ENCODE peak calls at places on chromosomes 12 and 14, in eight cellular contexts. U is sigmoid colon, S is HCT116, L is upper lobe of left lung, R is transverse colon, V is A549, Z is ovary, T is uterus. W is an unnamed sample.

GRCh38 chr12:124413401-124413800 is 118.5 kb downstream of the RFLNA start:
- DNase-seq in U (no peak), S (no peak), L (peak; percentile 90), R (no peak), V (no peak), Z (no peak), T (no peak), W (no peak)

GRCh38 chr12:62604856-62605255 is 138.2 kb downstream of the MON2 start:
- DNase-seq in U (no peak), S (no peak), L (no peak), R (no peak), V (peak; percentile 57), Z (no peak), T (no peak), W (no peak)

GRCh38 chr12:90618606-90619005 is 336.4 kb downstream of the CCER1 start:
- DNase-seq in U (no peak), S (no peak), L (no peak), R (no peak), V (no peak), Z (no peak), T (no peak), W (no peak)

GRCh38 chr12:88237954-88238353 is 95.8 kb downstream of the TMTC3 start:
- DNase-seq in U (no peak), S (peak; percentile 32), L (no peak), R (no peak), V (peak; percentile 26), Z (no peak), T (no peak), W (no peak)

GRCh38 chr12:116133149-116133548 is 144.3 kb downstream of the MED13L start:
- DNase-seq in U (no peak), S (no peak), L (no peak), R (no peak), V (no peak), Z (no peak), T (no peak), W (no peak)

GRCh38 chr12:23202746-23203145 is 577.8 kb downstream of the ETNK1 start:
- DNase-seq in U (no peak), S (no peak), L (no peak), R (no peak), V (no peak), Z (no peak), T (no peak), W (no peak)

GRCh38 chr14:49849213-49849847 is 3.3 kb downstream of the NEMF start:
- DNase-seq in U (no peak), S (no peak), L (no peak), R (no peak), V (no peak), Z (no peak), T (no peak), W (no peak)

GRCh38 chr12:82383930-82384513 is 25.7 kb downstream of the METTL25 start:
- DNase-seq in U (no peak), S (no peak), L (no peak), R (no peak), V (peak; percentile 54), Z (no peak), T (no peak), W (no peak)

GRCh38 chr14:104139460-104140212 is 1.2 kb downstream of the KIF26A start:
- DNase-seq in U (peak; percentile 61), S (no peak), L (peak; percentile 55), R (no peak), V (no peak), Z (peak; percentile 39), T (no peak), W (no peak)

GRCh38 chr12:64616221-64616620 is 5.9 kb downstream of the RASSF3 start:
- DNase-seq in U (no peak), S (no peak), L (no peak), R (no peak), V (no peak), Z (no peak), T (no peak), W (no peak)

GRCh38 chr12:99069371-99069770 is 424.3 kb downstream of the APAF1 start:
- DNase-seq in U (no peak), S (no peak), L (no peak), R (no peak), V (no peak), Z (no peak), T (no peak), W (no peak)

GRCh38 chr14:105029402-105029801 is 8.5 kb upstream of the CDCA4 start:
- DNase-seq in U (no peak), S (no peak), L (no peak), R (no peak), V (no peak), Z (no peak), T (no peak), W (no peak)

GRCh38 chr12:101877816-101878811 is 734 bp downstream of the DRAM1 start:
- DNase-seq in U (peak; percentile 75), S (no peak), L (no peak), R (peak; percentile 30), V (peak; percentile 45), Z (no peak), T (peak; percentile 47), W (peak; percentile 58)

GRCh38 chr12:49588281-49588680 is 17.2 kb downstream of the FAM186B start:
- DNase-seq in U (no peak), S (no peak), L (no peak), R (no peak), V (no peak), Z (no peak), T (no peak), W (no peak)

GRCh38 chr14:20413785-20414117 is 450 bp upstream of the TEP1 start:
- DNase-seq in U (no peak), S (no peak), L (no peak), R (peak; percentile 21), V (no peak), Z (no peak), T (no peak), W (no peak)

GRCh38 chr12:7012024-7012607 is 6.2 kb downstream of the LPCAT3 start:
- DNase-seq in U (no peak), S (no peak), L (no peak), R (no peak), V (no peak), Z (no peak), T (no peak), W (no peak)

GRCh38 chr12:106358410-106359241 is 1.1 kb downstream of the POLR3B start:
- DNase-seq in U (no peak), S (no peak), L (no peak), R (peak; percentile 17), V (no peak), Z (no peak), T (no peak), W (peak; percentile 44)

GRCh38 chr12:90514325-90514724 is 440.7 kb downstream of the CCER1 start:
- DNase-seq in U (no peak), S (no peak), L (no peak), R (no peak), V (no peak), Z (no peak), T (no peak), W (no peak)

GRCh38 chr12:132899033-132899432 is 11.6 kb upstream of the CHFR start:
- DNase-seq in U (no peak), S (no peak), L (no peak), R (no peak), V (no peak), Z (no peak), T (no peak), W (no peak)

GRCh38 chr14:71582705-71583104 is 349.5 kb upstream of the RGS6 start:
- DNase-seq in U (no peak), S (no peak), L (no peak), R (no peak), V (no peak), Z (no peak), T (no peak), W (no peak)

GRCh38 chr14:23388996-23389395 is 12.2 kb downstream of the CMTM5 start:
- DNase-seq in U (no peak), S (no peak), L (no peak), R (no peak), V (no peak), Z (no peak), T (no peak), W (no peak)

GRCh38 chr12:102955926-102956737 is 1.3 kb upstream of the ASCL1 start:
- DNase-seq in U (no peak), S (no peak), L (peak; percentile 81), R (no peak), V (no peak), Z (no peak), T (no peak), W (peak; percentile 84)

GRCh38 chr14:95984206-95984605 is 55.0 kb upstream of the C14orf132 start:
- DNase-seq in U (no peak), S (no peak), L (no peak), R (no peak), V (no peak), Z (no peak), T (no peak), W (no peak)

GRCh38 chr14:95981939-95982338 is 57.2 kb upstream of the C14orf132 start:
- DNase-seq in U (no peak), S (no peak), L (no peak), R (no peak), V (no peak), Z (no peak), T (no peak), W (no peak)

GRCh38 chr14:95980402-95980801 is 58.8 kb upstream of the C14orf132 start:
- DNase-seq in U (no peak), S (no peak), L (no peak), R (no peak), V (no peak), Z (no peak), T (no peak), W (no peak)

GRCh38 chr14:95979339-95980042 is 59.7 kb upstream of the C14orf132 start:
- DNase-seq in U (no peak), S (no peak), L (no peak), R (no peak), V (no peak), Z (no peak), T (no peak), W (no peak)
- TF ChIP-seq CTCF in U (no peak), S (no peak), L (no peak), R (no peak), V (no peak), Z (no peak), T (no peak), W (no peak)

GRCh38 chr14:55446127-55446736 is 5.8 kb upstream of the TBPL2 start:
- DNase-seq in U (peak; percentile 63), S (peak; percentile 76), L (no peak), R (peak; percentile 60), V (peak; percentile 80), Z (no peak), T (peak; percentile 48), W (no peak)
- H3K27ac ChIP-seq in U (no peak overlapping the region), S (peak overlapping the region; percentile 99), L (no peak overlapping the region), R (no peak overlapping the region), V (peak overlapping the region; percentile 88), Z (no peak overlapping the region), T (no peak overlapping the region), W (no peak overlapping the region)

GRCh38 chr12:112125250-112125999 is at the start of gene TRAFD1:
- DNase-seq in U (peak; percentile 99), S (peak; percentile 91), L (peak; percentile 99), R (peak; percentile 98), V (peak; percentile 97), Z (peak; percentile 99), T (peak; percentile 96), W (peak; percentile 98)
- TF ChIP-seq POLR2A in U (peak; percentile 98), S (peak; percentile 87), L (peak; percentile 99), R (peak; percentile 95), V (peak; percentile 97), Z (peak; percentile 94), T (peak; percentile 96), W (peak; percentile 97)

DNA sequence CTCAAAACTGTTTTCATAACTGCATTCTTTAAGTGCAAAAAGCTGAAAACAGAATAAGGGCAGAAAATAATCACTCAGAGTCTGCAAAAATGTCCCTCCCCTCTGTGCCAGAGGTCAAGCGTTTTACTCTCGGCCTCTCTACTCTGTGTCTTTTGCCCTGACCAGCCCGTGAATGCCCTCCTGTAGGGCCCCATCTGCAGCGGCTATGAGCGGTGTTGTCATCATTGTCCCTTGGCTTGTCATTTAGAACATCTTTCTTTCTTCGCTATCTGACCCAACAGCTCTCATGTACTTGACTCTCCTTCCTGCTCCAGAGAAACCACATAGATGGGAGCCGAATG is 21.7 kb downstream of the ELK3 start:
- DNase-seq in U (no peak), S (no peak), L (no peak), R (no peak), V (no peak), Z (no peak), T (no peak), W (no peak)
- TF ChIP-seq CTCF in U (no peak), S (no peak), L (no peak), R (no peak), V (no peak), Z (no peak), T (no peak), W (no peak)